ENCODE peak calls at places on chromosomes 6 and 20, in nine cellular contexts. Z is adrenal gland, C is sigmoid colon, J is tibial nerve, T is IMR-90, P is transverse colon, G is ovary, M is stomach, X is heart left ventricle. K is an unnamed sample.

GRCh38 chr6:163711071-163711470 is 296.6 kb downstream of the QKI start:
- DNase-seq in P (no peak), C (no peak), Z (no peak), T (no peak), X (no peak), G (no peak), J (no peak), M (no peak), K (no peak)

GRCh38 chr6:97215157-97215769 is 67.8 kb downstream of the MMS22L start:
- DNase-seq in X (no peak), C (no peak), Z (peak), T (peak), G (no peak), J (peak), P (peak), M (no peak), K (no peak)

GRCh38 chr20:18928626-18929025 is 115.0 kb downstream of the SCP2D1 start:
- DNase-seq in G (no peak), T (no peak), Z (no peak), P (no peak), J (no peak), M (peak), C (no peak), X (no peak), K (no peak)

GRCh38 chr6:43669922-43670622 is 17.5 kb downstream of the MRPS18A start:
- DNase-seq in C (no peak), Z (no peak), M (no peak), G (no peak), T (no peak), X (no peak), P (no peak), J (no peak), K (no peak)

GRCh38 chr6:154931741-154932424 is 63.2 kb upstream of the TIAM2 start:
- DNase-seq in P (no peak), G (no peak), C (no peak), Z (no peak), T (peak), M (no peak), J (no peak), X (no peak), K (no peak)

GRCh38 chr6:75094614-75095321 is 111.1 kb downstream of the COL12A1 start:
- DNase-seq in T (peak), G (no peak), J (no peak), M (no peak), X (no peak), C (no peak), Z (no peak), P (no peak), K (no peak)

GRCh38 chr20:46757135-46757534 is 47.7 kb downstream of the SLC2A10 start:
- DNase-seq in P (no peak), X (no peak), J (no peak), T (no peak), Z (no peak), G (no peak), M (no peak), C (no peak), K (no peak)

GRCh38 chr6:110816677-110817076 is 1.4 kb upstream of the CDK19 start:
- DNase-seq in X (no peak), T (no peak), Z (peak), M (no peak), J (no peak), C (no peak), G (peak), P (peak), K (no peak)

GRCh38 chr6:27684264-27685211 is 211.6 kb upstream of the ZNF184 start:
- DNase-seq in T (peak), J (no peak), X (no peak), M (no peak), Z (no peak), C (no peak), P (peak), G (peak), K (no peak)

GRCh38 chr6:168039849-168040248 is 39.2 kb downstream of the FRMD1 start:
- DNase-seq in P (no peak), J (no peak), Z (no peak), G (peak), C (peak), X (no peak), T (no peak), M (no peak), K (no peak)

GRCh38 chr20:20452254-20452676 is 84.4 kb downstream of the INSM1 start:
- DNase-seq in X (peak), J (peak), M (peak), Z (peak), C (no peak), P (peak), G (no peak), T (peak), K (peak)

GRCh38 chr6:70838907-70839285 is 118.0 kb downstream of the B3GAT2 start:
- DNase-seq in M (no peak), X (no peak), J (no peak), C (no peak), T (peak), G (no peak), Z (no peak), P (no peak), K (no peak)

GRCh38 chr6:125846292-125847024 is 55.7 kb downstream of the NCOA7 start:
- DNase-seq in C (no peak), X (no peak), Z (no peak), M (no peak), G (no peak), J (no peak), T (no peak), P (no peak), K (no peak)

GRCh38 chr6:63424636-63425035 is 104.9 kb upstream of the LGSN start:
- DNase-seq in J (no peak), X (no peak), T (no peak), M (no peak), Z (no peak), P (no peak), G (no peak), C (no peak), K (no peak)

GRCh38 chr20:53138454-53139291 is 166.5 kb downstream of the TSHZ2 start:
- DNase-seq in C (no peak), X (no peak), G (no peak), J (no peak), Z (no peak), P (no peak), M (no peak), T (no peak), K (peak)

GRCh38 chr6:21846541-21847451 is 253.2 kb downstream of the SOX4 start:
- DNase-seq in C (no peak), T (peak), M (no peak), J (no peak), P (no peak), X (no peak), Z (no peak), G (no peak), K (no peak)

GRCh38 chr6:125812394-125813231 is 21.9 kb downstream of the NCOA7 start:
- DNase-seq in C (no peak), Z (no peak), M (no peak), P (no peak), J (no peak), X (no peak), T (peak), G (no peak), K (no peak)

GRCh38 chr6:19368511-19368910 is 468.7 kb upstream of the ID4 start:
- DNase-seq in J (no peak), X (no peak), T (peak), P (no peak), C (no peak), G (no peak), M (no peak), Z (no peak), K (no peak)

GRCh38 chr6:64505312-64505711 is 869.7 kb downstream of the PHF3 start:
- DNase-seq in X (no peak), M (no peak), P (no peak), Z (no peak), T (no peak), G (no peak), C (no peak), J (no peak), K (peak)

GRCh38 chr6:24480705-24481104 is 8.7 kb downstream of the GPLD1 start:
- DNase-seq in T (no peak), J (no peak), M (no peak), P (no peak), G (no peak), X (no peak), Z (no peak), C (no peak), K (no peak)

GRCh38 chr6:135498178-135498841 is 770 bp upstream of the AHI1 start:
- DNase-seq in P (peak), G (peak), M (peak), J (peak), Z (peak), C (peak), T (peak), X (peak), K (no peak)
- TF ChIP-seq POLR2A in P (no peak), G (peak), M (no peak), J (no peak), Z (peak), C (no peak), T (peak), X (no peak), K (no peak)

GRCh38 chr6:82247634-82248232 is at the start of gene IBTK:
- DNase-seq in X (peak), C (peak), Z (peak), J (peak), M (peak), P (peak), G (peak), T (peak), K (peak)
- TF ChIP-seq POLR2A in X (peak), C (peak), Z (peak), J (peak), M (peak), P (peak), G (peak), T (peak), K (peak)

GRCh38 chr6:6856538-6857523 is 250.9 kb upstream of the RREB1 start:
- DNase-seq in C (peak), P (peak), X (peak), G (no peak), T (peak), Z (peak), J (peak), M (peak), K (no peak)
- TF ChIP-seq POLR2A in C (no peak), P (peak), X (no peak), G (no peak), T (no peak), Z (no peak), J (no peak), M (no peak), K (peak)

DNA sequence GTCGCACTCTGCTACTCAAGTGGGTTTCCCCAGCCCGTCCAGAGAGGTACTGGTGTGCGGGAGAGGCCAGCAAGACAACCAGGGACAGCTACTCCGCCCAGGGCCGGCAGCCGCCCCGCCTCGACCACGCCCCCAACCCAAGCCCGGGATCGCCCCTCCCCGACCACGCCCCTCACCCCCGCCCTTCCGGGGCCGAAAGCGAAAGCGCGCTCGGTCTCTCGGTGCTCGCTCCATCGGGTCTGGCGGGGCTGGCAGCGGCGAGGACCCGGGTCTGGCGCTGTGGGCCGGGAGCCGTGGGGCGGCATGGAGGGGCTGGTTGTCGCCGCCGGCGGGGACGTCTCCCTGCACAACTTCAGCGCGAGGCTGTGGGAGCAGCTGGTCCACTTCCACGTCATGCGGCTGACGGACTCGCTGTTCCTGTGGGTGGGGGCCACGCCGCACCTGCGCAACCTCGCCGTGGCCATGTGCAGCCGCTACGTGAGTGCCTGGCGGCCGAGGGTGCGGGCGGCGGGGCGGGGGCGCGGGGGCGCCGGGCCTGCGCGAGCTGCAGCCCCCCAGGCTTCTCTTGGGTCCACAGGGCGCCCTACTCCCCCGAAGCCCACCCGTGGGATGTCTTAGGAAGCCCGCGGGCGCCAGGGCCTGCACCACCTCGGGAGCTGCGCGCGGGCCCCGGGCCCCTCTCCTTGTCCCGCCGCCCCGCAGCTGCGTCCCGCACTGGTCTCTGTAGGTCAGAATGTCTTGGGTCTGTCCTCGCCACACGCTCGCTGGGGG is at the start of gene PSMG4:
- DNase-seq in P (peak), X (peak), J (peak), M (peak), Z (peak), T (peak), C (peak), G (peak), K (peak)
- TF ChIP-seq POLR2A in P (peak), X (peak), J (peak), M (no peak), Z (peak), T (peak), C (peak), G (peak), K (peak)

GRCh38 chr20:45341939-45342862 is 6.0 kb downstream of the SDC4 start:
- DNase-seq in P (peak), Z (peak), X (peak), G (peak), T (peak), J (no peak), M (peak), C (peak), K (no peak)
- TF ChIP-seq POLR2A in P (peak), Z (peak), X (peak), G (no peak), T (peak), J (peak), M (peak), C (peak), K (no peak)

K was measured in GM12891.